ENCODE peak calls at places on chromosomes 13 and 19, in five cellular contexts. One of them, this sample, is unnamed.

GRCh38 chr19:10544242-10544752 is 593 bp downstream of the ATG4D start:
- DNase-seq in endothelial cell: no peak
- DNase-seq in fibroblast of the aortic adventitia: no peak
- DNase-seq in sigmoid colon: no peak
- DNase-seq in suprapubic skin: no peak
- DNase-seq in this sample: peak

GRCh38 chr13:99280166-99280565 is 22.0 kb upstream of the GPR18 start:
- DNase-seq in endothelial cell: no peak
- DNase-seq in fibroblast of the aortic adventitia: no peak
- DNase-seq in sigmoid colon: no peak
- DNase-seq in suprapubic skin: no peak
- DNase-seq in this sample: peak

GRCh38 chr19:437027-437426 is 23.8 kb downstream of the SHC2 start:
- DNase-seq in endothelial cell: no peak
- DNase-seq in fibroblast of the aortic adventitia: no peak
- DNase-seq in sigmoid colon: no peak
- DNase-seq in suprapubic skin: no peak
- DNase-seq in this sample: no peak

GRCh38 chr19:17294051-17294891 is 9.0 kb downstream of the ABHD8 start:
- DNase-seq in endothelial cell: peak
- DNase-seq in fibroblast of the aortic adventitia: no peak
- DNase-seq in sigmoid colon: no peak
- DNase-seq in suprapubic skin: no peak
- DNase-seq in this sample: peak

GRCh38 chr19:47699360-47699917 is 13.8 kb upstream of the EHD2 start:
- DNase-seq in endothelial cell: peak
- DNase-seq in fibroblast of the aortic adventitia: peak
- DNase-seq in sigmoid colon: no peak
- DNase-seq in suprapubic skin: no peak
- DNase-seq in this sample: peak

GRCh38 chr19:39946532-39946931 is 12.1 kb upstream of the FCGBP start:
- DNase-seq in endothelial cell: no peak
- DNase-seq in fibroblast of the aortic adventitia: no peak
- DNase-seq in sigmoid colon: no peak
- DNase-seq in suprapubic skin: no peak
- DNase-seq in this sample: peak

GRCh38 chr13:30915691-30916541 is 9.8 kb downstream of the MEDAG start:
- DNase-seq in endothelial cell: no peak
- DNase-seq in fibroblast of the aortic adventitia: no peak
- DNase-seq in sigmoid colon: no peak
- DNase-seq in suprapubic skin: no peak
- DNase-seq in this sample: no peak

GRCh38 chr13:100694722-100695644 is 20.4 kb upstream of the TMTC4 start:
- DNase-seq in endothelial cell: peak
- DNase-seq in fibroblast of the aortic adventitia: peak
- DNase-seq in sigmoid colon: no peak
- DNase-seq in suprapubic skin: no peak
- DNase-seq in this sample: peak

GRCh38 chr19:1508507-1508856 is 4.3 kb downstream of the ADAMTSL5 start:
- DNase-seq in endothelial cell: no peak
- DNase-seq in fibroblast of the aortic adventitia: no peak
- DNase-seq in sigmoid colon: no peak
- DNase-seq in suprapubic skin: no peak
- DNase-seq in this sample: no peak

DNA sequence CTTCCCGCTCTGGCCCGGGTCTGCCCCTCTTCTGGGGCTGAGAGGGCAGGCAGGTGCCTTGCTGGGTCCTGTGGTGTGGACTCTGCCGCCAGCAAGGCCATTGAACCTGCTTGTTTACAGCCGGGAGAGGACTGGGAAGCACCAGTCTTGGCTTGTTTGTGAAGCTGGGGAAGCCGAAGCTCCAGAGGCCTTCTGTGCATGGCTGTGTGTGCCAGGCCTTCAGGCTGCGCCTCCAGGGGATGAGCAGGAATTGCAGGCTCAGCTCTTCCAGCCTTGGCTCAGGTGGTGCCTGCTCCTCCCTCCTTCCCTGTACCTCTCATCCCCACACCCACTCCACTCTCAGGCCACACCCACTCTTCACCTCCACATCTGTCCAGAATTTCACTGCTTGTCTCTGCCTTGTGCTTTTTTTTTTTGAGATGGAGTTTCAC is 17.5 kb downstream of the NDUFB7 start:
- DNase-seq in endothelial cell: no peak
- DNase-seq in fibroblast of the aortic adventitia: no peak
- DNase-seq in sigmoid colon: no peak
- DNase-seq in suprapubic skin: no peak
- DNase-seq in this sample: peak
- TF ChIP-seq CTCF in endothelial cell: no peak
- TF ChIP-seq CTCF in fibroblast of the aortic adventitia: no peak
- TF ChIP-seq CTCF in sigmoid colon: no peak
- TF ChIP-seq CTCF in suprapubic skin: no peak
- TF ChIP-seq CTCF in this sample: peak

GRCh38 chr19:48962029-48962848 is 2.9 kb upstream of the FTL start:
- DNase-seq in endothelial cell: no peak
- DNase-seq in fibroblast of the aortic adventitia: no peak
- DNase-seq in sigmoid colon: peak
- DNase-seq in suprapubic skin: no peak
- DNase-seq in this sample: peak

GRCh38 chr19:48958006-48958405 is 3.3 kb downstream of the BAX start:
- DNase-seq in endothelial cell: no peak
- DNase-seq in fibroblast of the aortic adventitia: no peak
- DNase-seq in sigmoid colon: no peak
- DNase-seq in suprapubic skin: no peak
- DNase-seq in this sample: no peak

GRCh38 chr19:48961673-48962028 is 3.5 kb upstream of the FTL start:
- DNase-seq in endothelial cell: no peak
- DNase-seq in fibroblast of the aortic adventitia: no peak
- DNase-seq in sigmoid colon: no peak
- DNase-seq in suprapubic skin: no peak
- DNase-seq in this sample: no peak

GRCh38 chr19:48961051-48961649 is 4.0 kb upstream of the FTL start:
- DNase-seq in endothelial cell: no peak
- DNase-seq in fibroblast of the aortic adventitia: no peak
- DNase-seq in sigmoid colon: no peak
- DNase-seq in suprapubic skin: no peak
- DNase-seq in this sample: no peak

GRCh38 chr19:48959341-48960239 is 4.9 kb downstream of the BAX start:
- DNase-seq in endothelial cell: no peak
- DNase-seq in fibroblast of the aortic adventitia: no peak
- DNase-seq in sigmoid colon: no peak
- DNase-seq in suprapubic skin: no peak
- DNase-seq in this sample: no peak
- TF ChIP-seq CTCF in endothelial cell: no peak
- TF ChIP-seq CTCF in fibroblast of the aortic adventitia: no peak
- TF ChIP-seq CTCF in sigmoid colon: no peak
- TF ChIP-seq CTCF in suprapubic skin: no peak
- TF ChIP-seq CTCF in this sample: no peak

GRCh38 chr13:48068952-48069351 is 26.0 kb downstream of the MED4 start:
- DNase-seq in endothelial cell: no peak
- DNase-seq in fibroblast of the aortic adventitia: peak
- DNase-seq in sigmoid colon: no peak
- DNase-seq in suprapubic skin: no peak
- DNase-seq in this sample: peak

GRCh38 chr13:48066310-48066989 is 28.5 kb downstream of the MED4 start:
- DNase-seq in endothelial cell: no peak
- DNase-seq in fibroblast of the aortic adventitia: peak
- DNase-seq in sigmoid colon: no peak
- DNase-seq in suprapubic skin: no peak
- DNase-seq in this sample: peak

GRCh38 chr13:48069573-48069972 is 25.3 kb downstream of the MED4 start:
- DNase-seq in endothelial cell: no peak
- DNase-seq in fibroblast of the aortic adventitia: no peak
- DNase-seq in sigmoid colon: no peak
- DNase-seq in suprapubic skin: no peak
- DNase-seq in this sample: no peak

GRCh38 chr13:48070942-48071341 is 24.0 kb downstream of the MED4 start:
- DNase-seq in endothelial cell: no peak
- DNase-seq in fibroblast of the aortic adventitia: no peak
- DNase-seq in sigmoid colon: no peak
- DNase-seq in suprapubic skin: no peak
- DNase-seq in this sample: no peak

DNA sequence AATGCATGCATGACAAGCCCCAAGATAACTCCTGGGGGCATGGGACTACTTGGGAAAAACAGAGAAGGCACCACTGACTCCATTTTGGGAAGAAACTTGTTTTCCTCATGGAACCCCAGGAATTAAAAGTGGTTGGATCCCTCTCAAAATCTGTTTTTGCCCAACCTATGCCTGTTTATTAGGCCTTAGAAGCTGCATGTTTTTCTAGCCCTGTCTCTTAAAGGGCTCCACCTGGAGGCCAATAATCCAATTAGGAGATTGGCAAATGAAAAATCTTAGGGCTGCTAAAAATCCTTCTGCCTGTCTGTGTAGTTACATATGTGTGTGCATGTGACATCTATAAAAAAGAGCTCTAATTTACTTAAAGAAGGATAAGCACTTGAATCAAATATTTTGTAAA is 26.9 kb downstream of the MED4 start:
- DNase-seq in endothelial cell: no peak
- DNase-seq in fibroblast of the aortic adventitia: no peak
- DNase-seq in sigmoid colon: no peak
- DNase-seq in suprapubic skin: no peak
- DNase-seq in this sample: no peak
- TF ChIP-seq CTCF in endothelial cell: no peak
- TF ChIP-seq CTCF in fibroblast of the aortic adventitia: no peak
- TF ChIP-seq CTCF in sigmoid colon: no peak
- TF ChIP-seq CTCF in suprapubic skin: no peak
- TF ChIP-seq CTCF in this sample: no peak

GRCh38 chr13:79468819-79469218 is 12.1 kb upstream of the NDFIP2 start:
- DNase-seq in endothelial cell: no peak
- DNase-seq in fibroblast of the aortic adventitia: no peak
- DNase-seq in sigmoid colon: no peak
- DNase-seq in suprapubic skin: no peak
- DNase-seq in this sample: no peak

GRCh38 chr13:79469608-79470007 is 11.3 kb upstream of the NDFIP2 start:
- DNase-seq in endothelial cell: no peak
- DNase-seq in fibroblast of the aortic adventitia: no peak
- DNase-seq in sigmoid colon: no peak
- DNase-seq in suprapubic skin: no peak
- DNase-seq in this sample: no peak

GRCh38 chr13:79468402-79468801 is 12.6 kb upstream of the NDFIP2 start:
- DNase-seq in endothelial cell: no peak
- DNase-seq in fibroblast of the aortic adventitia: no peak
- DNase-seq in sigmoid colon: no peak
- DNase-seq in suprapubic skin: no peak
- DNase-seq in this sample: no peak

GRCh38 chr13:79466852-79467251 is 14.1 kb upstream of the NDFIP2 start:
- DNase-seq in endothelial cell: no peak
- DNase-seq in fibroblast of the aortic adventitia: no peak
- DNase-seq in sigmoid colon: no peak
- DNase-seq in suprapubic skin: no peak
- DNase-seq in this sample: no peak

GRCh38 chr13:79470666-79471065 is 10.3 kb upstream of the NDFIP2 start:
- DNase-seq in endothelial cell: no peak
- DNase-seq in fibroblast of the aortic adventitia: no peak
- DNase-seq in sigmoid colon: no peak
- DNase-seq in suprapubic skin: no peak
- DNase-seq in this sample: no peak
- TF ChIP-seq CTCF in endothelial cell: no peak
- TF ChIP-seq CTCF in fibroblast of the aortic adventitia: no peak
- TF ChIP-seq CTCF in sigmoid colon: no peak
- TF ChIP-seq CTCF in suprapubic skin: no peak
- TF ChIP-seq CTCF in this sample: no peak

This sample was measured in MCF 10A.